ENCODE peak calls at places on chromosomes 7 and 10, in seven cellular contexts. N is nephron progenitor cell; J is brain microvascular endothelial cell; Z is fibroblast of the aortic adventitia; O is CD4-positive, alpha-beta T cell; P is H9; I is transverse colon. U is an unnamed sample.

GRCh38 chr7:157518514-157519175 is 181.8 kb downstream of the DNAJB6 start:
- DNase-seq in N (no peak), J (no peak), Z (no peak), O (no peak), P (no peak), I (no peak), U (no peak)

GRCh38 chr10:108911814-108912541 is 1011.3 kb downstream of the XPNPEP1 start:
- DNase-seq in N (peak; percentile 90), J (no peak), Z (peak; percentile 63), O (no peak), P (peak; percentile 95), I (peak; percentile 47), U (peak; percentile 33)

GRCh38 chr10:52740913-52741675 is 31.5 kb downstream of the MBL2 start:
- DNase-seq in N (peak; percentile 72), J (peak; percentile 58), Z (peak; percentile 32), O (no peak), P (peak; percentile 86), I (peak; percentile 23), U (peak; percentile 47)

GRCh38 chr7:155392726-155393570 is 65.0 kb upstream of the EN2 start:
- DNase-seq in N (no peak), J (no peak), Z (no peak), O (no peak), P (no peak), I (no peak), U (no peak)

GRCh38 chr10:99432047-99432446 is 1.6 kb upstream of the GOT1 start:
- DNase-seq in N (no peak), J (no peak), Z (no peak), O (no peak), P (no peak), I (no peak), U (no peak)

GRCh38 chr10:129833988-129834387 is 130.1 kb downstream of the EBF3 start:
- DNase-seq in N (no peak), J (no peak), Z (no peak), O (no peak), P (no peak), I (no peak), U (no peak)

GRCh38 chr7:40922316-40922670 is 780.6 kb downstream of the INHBA start:
- DNase-seq in N (no peak), J (peak; percentile 44), Z (peak; percentile 78), O (no peak), P (no peak), I (no peak), U (no peak)

GRCh38 chr7:156472267-156472666 is 168.3 kb upstream of the RNF32 start:
- DNase-seq in N (no peak), J (no peak), Z (no peak), O (no peak), P (no peak), I (no peak), U (no peak)

GRCh38 chr10:89494615-89495014 is 40.8 kb downstream of the SLC16A12 start:
- DNase-seq in N (no peak), J (no peak), Z (no peak), O (no peak), P (no peak), I (no peak), U (no peak)

GRCh38 chr7:101159696-101160674 is 5.4 kb downstream of the VGF start:
- DNase-seq in N (no peak), J (no peak), Z (no peak), O (no peak), P (peak; percentile 65), I (no peak), U (no peak)

GRCh38 chr7:102122026-102122425 is 164.6 kb upstream of the SH2B2 start:
- DNase-seq in N (no peak), J (no peak), Z (peak; percentile 61), O (no peak), P (no peak), I (no peak), U (peak; percentile 64)

GRCh38 chr10:60314306-60314940 is 75.3 kb downstream of the ANK3 start:
- DNase-seq in N (no peak), J (peak; percentile 60), Z (peak; percentile 83), O (no peak), P (no peak), I (no peak), U (no peak)

GRCh38 chr7:9242604-9243003 is 809.2 kb downstream of the NXPH1 start:
- DNase-seq in N (no peak), J (no peak), Z (no peak), O (no peak), P (no peak), I (no peak), U (no peak)

GRCh38 chr7:103009466-103010219 is 65.0 kb downstream of the FBXL13 start:
- DNase-seq in N (no peak), J (no peak), Z (no peak), O (no peak), P (no peak), I (peak; percentile 20), U (no peak)

GRCh38 chr7:7595451-7595850 is 28.8 kb downstream of the MIOS start:
- DNase-seq in N (no peak), J (no peak), Z (peak; percentile 63), O (no peak), P (no peak), I (no peak), U (no peak)

GRCh38 chr10:48881937-48882336 is 57.7 kb downstream of the LRRC18 start:
- DNase-seq in N (no peak), J (no peak), Z (no peak), O (no peak), P (no peak), I (no peak), U (no peak)

GRCh38 chr10:48882881-48883280 is 56.8 kb downstream of the LRRC18 start:
- DNase-seq in N (no peak), J (no peak), Z (no peak), O (no peak), P (no peak), I (no peak), U (no peak)

GRCh38 chr10:48887982-48888381 is 51.7 kb downstream of the LRRC18 start:
- DNase-seq in N (no peak), J (no peak), Z (no peak), O (no peak), P (no peak), I (no peak), U (no peak)

GRCh38 chr10:48884337-48885045 is 55.1 kb downstream of the LRRC18 start:
- DNase-seq in N (no peak), J (no peak), Z (no peak), O (no peak), P (no peak), I (no peak), U (no peak)

GRCh38 chr10:48885376-48885775 is 54.3 kb downstream of the LRRC18 start:
- DNase-seq in N (peak; percentile 34), J (peak; percentile 19), Z (peak; percentile 1), O (no peak), P (no peak), I (no peak), U (no peak)
- TF ChIP-seq CTCF in N (peak; percentile 54), J (peak; percentile 56), Z (no peak), O (no peak), P (peak; percentile 64), I (peak; percentile 31), U (no peak)

DNA sequence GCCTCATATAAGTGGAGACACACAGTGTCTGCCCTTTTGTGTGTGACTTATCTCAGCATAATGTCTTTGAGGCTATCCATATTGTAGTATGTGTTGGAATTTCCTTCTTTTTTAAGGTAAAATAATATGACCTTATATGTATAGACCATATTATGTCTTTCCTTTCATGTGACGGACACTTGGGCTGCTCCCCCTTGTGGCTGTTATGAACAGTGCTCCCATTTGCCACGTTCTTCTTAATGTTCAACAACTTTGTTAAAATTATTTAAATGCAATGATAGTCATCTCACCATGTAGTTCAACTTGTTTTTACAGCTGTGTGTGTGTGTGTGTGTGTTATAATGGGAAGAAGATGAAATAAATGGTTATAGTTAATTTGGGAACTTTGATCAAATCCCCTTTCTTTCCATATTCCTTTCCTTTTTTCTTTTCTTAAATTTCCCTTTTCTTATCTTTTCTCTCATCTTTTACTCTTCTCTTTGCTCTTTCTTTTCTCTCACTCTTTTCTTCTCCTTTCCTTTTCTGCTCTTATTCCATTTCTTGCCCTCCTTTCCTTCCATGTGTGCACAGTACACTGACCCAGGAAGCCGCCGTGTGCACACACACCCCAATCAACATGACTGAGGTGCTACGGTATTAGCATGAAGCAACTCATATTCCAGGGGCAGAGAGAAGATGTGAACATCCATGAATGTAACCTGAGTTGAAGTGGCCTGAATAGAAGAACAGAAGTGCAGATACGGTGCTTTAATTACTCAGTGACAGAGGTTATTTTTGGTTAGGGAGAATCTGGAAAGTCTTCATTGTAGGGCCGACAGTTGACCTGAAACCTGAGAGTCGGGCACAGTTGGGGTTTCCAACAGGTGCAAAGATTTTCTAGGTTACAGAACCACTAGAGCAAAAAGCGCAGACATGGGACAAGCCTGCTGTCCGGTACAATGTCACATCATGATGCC is 596.7 kb downstream of the SDK1 start:
- DNase-seq in N (peak; percentile 33), J (peak; percentile 54), Z (peak; percentile 50), O (peak; percentile 18), P (no peak), I (peak; percentile 34), U (peak; percentile 44)
- TF ChIP-seq CTCF in N (peak; percentile 79), J (peak; percentile 88), Z (peak; percentile 67), O (peak; percentile 79), P (peak; percentile 87), I (peak; percentile 82), U (peak; percentile 67)

GRCh38 chr7:51028128-51028830 is 245.6 kb upstream of the GRB10 start:
- DNase-seq in N (no peak), J (no peak), Z (no peak), O (no peak), P (no peak), I (no peak), U (no peak)
- TF ChIP-seq CTCF in N (no peak), J (no peak), Z (no peak), O (no peak), P (no peak), I (no peak), U (no peak)

GRCh38 chr10:122163182-122164027 is 107.7 kb upstream of the BTBD16 start:
- DNase-seq in N (peak; percentile 88), J (no peak), Z (no peak), O (no peak), P (peak; percentile 96), I (no peak), U (no peak)

GRCh38 chr10:122164815-122165491 is 106.1 kb upstream of the BTBD16 start:
- DNase-seq in N (no peak), J (no peak), Z (no peak), O (no peak), P (no peak), I (no peak), U (no peak)

GRCh38 chr10:122161795-122162194 is 109.3 kb upstream of the BTBD16 start:
- DNase-seq in N (no peak), J (no peak), Z (no peak), O (no peak), P (no peak), I (no peak), U (no peak)

GRCh38 chr10:122164028-122164601 is 107.0 kb upstream of the BTBD16 start:
- DNase-seq in N (peak; percentile 57), J (no peak), Z (no peak), O (no peak), P (no peak), I (no peak), U (no peak)

DNA sequence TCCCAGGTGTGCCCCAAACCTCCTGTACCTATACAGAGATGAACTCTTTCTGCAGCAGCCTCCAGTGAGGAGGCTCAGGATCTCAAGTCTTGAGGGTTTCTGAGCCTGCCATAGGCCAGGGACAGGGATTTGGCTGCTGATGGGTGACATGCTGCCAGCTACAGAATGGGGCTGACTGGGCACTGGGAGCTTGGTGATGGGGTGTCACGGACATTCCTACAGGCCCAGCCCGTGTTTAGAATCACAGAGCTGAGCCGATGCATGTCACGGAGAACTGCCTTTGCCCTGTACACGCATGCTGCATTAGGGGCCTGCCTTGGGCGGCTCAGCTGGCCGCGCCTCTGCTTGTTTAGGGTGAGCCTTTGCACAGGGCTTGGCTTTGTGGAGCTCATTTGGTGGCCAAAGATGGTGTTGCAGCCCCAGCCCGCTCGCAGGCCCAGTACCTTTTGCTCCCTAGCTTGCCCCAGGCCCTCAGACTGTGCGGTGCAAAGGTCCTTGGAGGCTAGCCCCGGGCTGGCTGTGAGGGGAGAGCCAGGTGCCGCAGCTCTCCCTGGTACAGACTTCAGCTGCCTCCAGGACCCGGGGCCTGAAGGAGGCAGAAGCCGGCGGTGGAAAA is 108.4 kb upstream of the BTBD16 start:
- DNase-seq in N (no peak), J (no peak), Z (no peak), O (no peak), P (no peak), I (peak; percentile 29), U (no peak)
- TF ChIP-seq CTCF in N (no peak), J (peak; percentile 50), Z (no peak), O (no peak), P (peak; percentile 44), I (no peak), U (no peak)